ENCODE peak calls at places on chromosomes 3 and 15, in eight cellular contexts. N is activated CD8-positive, alpha-beta T cell treated with anti-CD3 and anti-CD28 coated beads for 36 hours; Q is natural killer cell; A is adrenal gland; L is body of pancreas; J is foreskin keratinocyte; S is CD8-positive, alpha-beta T cell; U is cardiac muscle cell. G is an unnamed sample.

GRCh38 chr3:23743141-23743784 is 62.5 kb upstream of the UBE2E1 start:
- DNase-seq in J (no peak), L (no peak), S (no peak), A (no peak), N (no peak), U (peak), Q (no peak), G (no peak)

GRCh38 chr3:16377196-16377595 is 112.2 kb downstream of the OXNAD1 start:
- DNase-seq in L (no peak), N (peak), S (peak), A (no peak), J (no peak), Q (no peak), U (no peak), G (no peak)

GRCh38 chr3:52061116-52061910 is 4.9 kb upstream of the DUSP7 start:
- DNase-seq in J (peak), U (no peak), L (no peak), Q (no peak), N (no peak), S (no peak), A (no peak), G (no peak)

GRCh38 chr15:38150794-38151193 is 101.8 kb upstream of the SPRED1 start:
- DNase-seq in A (no peak), S (no peak), U (no peak), J (no peak), Q (no peak), L (no peak), N (no peak), G (no peak)

GRCh38 chr3:14323401-14324223 is 78.8 kb upstream of the SLC6A6 start:
- DNase-seq in U (no peak), S (no peak), L (no peak), Q (no peak), A (peak), J (no peak), N (no peak), G (no peak)

GRCh38 chr3:59133350-59133749 is 83.5 kb upstream of the CFAP20DC start:
- DNase-seq in L (no peak), N (no peak), J (no peak), A (no peak), U (no peak), S (no peak), Q (no peak), G (no peak)

GRCh38 chr3:172125053-172125452 is 85.7 kb downstream of the FNDC3B start:
- DNase-seq in S (no peak), N (no peak), Q (no peak), L (no peak), U (no peak), J (no peak), A (no peak), G (no peak)

GRCh38 chr3:13215940-13216546 is 142.8 kb upstream of the IQSEC1 start:
- DNase-seq in S (no peak), J (peak), Q (no peak), A (peak), U (no peak), N (no peak), L (peak), G (no peak)

GRCh38 chr3:111299070-111299672 is 227.6 kb downstream of the NECTIN3 start:
- DNase-seq in N (no peak), L (no peak), S (no peak), Q (no peak), A (no peak), J (peak), U (no peak), G (no peak)

GRCh38 chr3:99484871-99485270 is 153.5 kb upstream of the COL8A1 start:
- DNase-seq in L (no peak), A (no peak), U (no peak), J (no peak), Q (no peak), N (no peak), S (no peak), G (no peak)

GRCh38 chr15:85545185-85545584 is 164.8 kb downstream of the AKAP13 start:
- DNase-seq in U (no peak), N (no peak), L (peak), Q (no peak), S (no peak), A (no peak), J (no peak), G (no peak)

GRCh38 chr15:73368301-73369072 is at the start of gene HCN4:
- DNase-seq in Q (no peak), U (peak), A (no peak), J (no peak), S (no peak), L (peak), N (no peak), G (no peak)

GRCh38 chr3:88000853-88001252 is 58.0 kb downstream of the CGGBP1 start:
- DNase-seq in L (peak), J (no peak), A (no peak), U (peak), N (peak), S (peak), Q (no peak), G (no peak)

GRCh38 chr3:155560594-155560993 is 184.3 kb downstream of the PLCH1 start:
- DNase-seq in N (no peak), S (no peak), A (no peak), U (no peak), J (peak), L (no peak), Q (no peak), G (no peak)

GRCh38 chr15:42704492-42704926 is 32.4 kb downstream of the CDAN1 start:
- DNase-seq in S (peak), N (peak), J (peak), A (peak), L (peak), U (peak), Q (peak), G (peak)

GRCh38 chr3:172129868-172130751 is 90.7 kb downstream of the FNDC3B start:
- DNase-seq in L (peak), S (peak), U (no peak), A (peak), Q (peak), N (peak), J (peak), G (no peak)

GRCh38 chr3:135766113-135766512 is 199.4 kb upstream of the PPP2R3A start:
- DNase-seq in N (no peak), L (no peak), S (no peak), A (no peak), Q (no peak), J (no peak), U (no peak), G (no peak)

GRCh38 chr15:71151061-71151460 is 35.8 kb downstream of the THSD4 start:
- DNase-seq in A (no peak), J (peak), S (no peak), N (no peak), U (no peak), Q (no peak), L (no peak), G (no peak)

GRCh38 chr3:111951032-111951431 is 27.8 kb upstream of the ABHD10 start:
- DNase-seq in U (no peak), S (no peak), L (no peak), A (no peak), J (no peak), Q (no peak), N (no peak), G (no peak)

GRCh38 chr15:84750583-84751092 is 2.2 kb downstream of the ZNF592 start:
- DNase-seq in N (peak), A (no peak), S (no peak), J (no peak), L (no peak), U (no peak), Q (no peak), G (no peak)

GRCh38 chr15:84588053-84588874 is 12.5 kb upstream of the ZSCAN2 start:
- DNase-seq in N (peak), J (peak), S (peak), Q (peak), A (peak), L (peak), U (peak), G (peak)

GRCh38 chr3:120429921-120430361 is 20.9 kb downstream of the FSTL1 start:
- DNase-seq in N (no peak), Q (no peak), U (no peak), S (no peak), L (no peak), A (no peak), J (no peak), G (no peak)

GRCh38 chr3:89114841-89115223 is 7.4 kb downstream of the EPHA3 start:
- DNase-seq in J (no peak), Q (no peak), S (no peak), L (no peak), U (no peak), N (no peak), A (no peak), G (no peak)

GRCh38 chr3:10709110-10709781 is 106.8 kb upstream of the SLC6A11 start:
- DNase-seq in L (no peak), J (no peak), S (no peak), Q (no peak), A (no peak), U (no peak), N (no peak), G (no peak)

GRCh38 chr3:184592411-184593200 is 31.0 kb downstream of the EPHB3 start:
- DNase-seq in U (peak), N (no peak), S (no peak), J (no peak), L (no peak), A (no peak), Q (no peak), G (no peak)

GRCh38 chr3:26623409-26624208 is 1.0 kb downstream of the LRRC3B start:
- DNase-seq in L (no peak), A (no peak), S (no peak), N (no peak), U (peak), J (no peak), Q (no peak), G (no peak)

GRCh38 chr3:71247221-71247947 is 336.1 kb downstream of the FOXP1 start:
- DNase-seq in N (no peak), A (peak), L (peak), J (no peak), S (no peak), U (peak), Q (no peak), G (no peak)

GRCh38 chr3:134640872-134641470 is 9.9 kb downstream of the KY start:
- DNase-seq in S (no peak), Q (no peak), U (peak), J (no peak), L (no peak), A (no peak), N (peak), G (no peak)

GRCh38 chr15:77650285-77650684 is 17.6 kb upstream of the LINGO1 start:
- DNase-seq in U (peak), J (no peak), N (peak), S (no peak), L (no peak), Q (no peak), A (no peak), G (no peak)

GRCh38 chr3:38306941-38307340 is 24.8 kb downstream of the SLC22A14 start:
- DNase-seq in U (no peak), S (no peak), Q (no peak), A (no peak), N (no peak), L (no peak), J (no peak), G (no peak)

GRCh38 chr3:167929937-167930336 is 165.8 kb downstream of the GOLIM4 start:
- DNase-seq in A (no peak), S (no peak), L (no peak), Q (no peak), N (no peak), J (no peak), U (peak), G (no peak)

GRCh38 chr3:37668831-37669610 is 192.7 kb upstream of the CTDSPL start:
- DNase-seq in U (no peak), L (peak), N (no peak), S (no peak), J (no peak), Q (no peak), A (peak), G (no peak)

GRCh38 chr3:14490831-14491230 is 49.3 kb downstream of the GRIP2 start:
- DNase-seq in Q (no peak), S (no peak), N (no peak), L (no peak), U (no peak), J (peak), A (no peak), G (no peak)

GRCh38 chr15:99443768-99444446 is 121.9 kb upstream of the MEF2A start:
- DNase-seq in L (no peak), U (no peak), S (peak), N (no peak), J (no peak), A (peak), Q (peak), G (no peak)

GRCh38 chr15:82699726-82700125 is 9.9 kb downstream of the AP3B2 start:
- DNase-seq in J (no peak), A (peak), L (no peak), U (peak), Q (no peak), S (no peak), N (no peak), G (no peak)

DNA sequence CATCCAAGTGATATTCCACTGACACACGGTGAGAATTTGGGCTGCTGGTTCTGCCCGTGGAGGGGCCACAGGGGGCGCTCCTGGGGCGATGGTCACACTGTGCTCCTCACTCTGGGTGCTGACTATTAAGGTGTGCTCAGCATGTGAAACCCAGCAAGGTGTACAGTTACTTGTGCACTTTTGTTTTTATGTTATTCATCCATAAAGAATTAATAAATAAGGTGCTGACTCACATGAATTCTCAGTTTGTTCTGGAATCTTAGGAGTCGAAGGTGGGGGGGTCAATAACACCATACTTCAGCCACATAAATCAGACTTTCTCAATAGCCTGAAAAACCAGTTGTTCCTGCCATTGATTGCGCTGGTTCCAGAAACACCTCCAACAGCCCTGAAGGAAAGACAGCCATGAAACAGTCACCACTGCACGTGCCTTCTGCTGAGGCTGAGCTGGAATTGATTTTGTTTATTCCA is 53.5 kb upstream of the SPATA12 start:
- DNase-seq in A (no peak), J (peak), L (peak), N (no peak), Q (no peak), U (peak), S (no peak), G (no peak)
- TF ChIP-seq CTCF in A (no peak), J (peak), L (no peak), N (no peak), Q (no peak), U (peak), S (no peak), G (peak)

GRCh38 chr3:45593708-45594601 is 596 bp upstream of the LIMD1 start:
- DNase-seq in J (no peak), N (peak), Q (peak), U (peak), S (peak), L (peak), A (peak), G (peak)
- TF ChIP-seq CTCF in J (no peak), N (no peak), Q (no peak), U (no peak), S (no peak), L (no peak), A (no peak), G (no peak)

GRCh38 chr3:20225769-20226168 is 39.8 kb upstream of the SGO1 start:
- DNase-seq in L (peak), A (no peak), U (peak), J (no peak), Q (no peak), N (no peak), S (no peak), G (no peak)
- TF ChIP-seq CTCF in L (peak), A (peak), U (peak), J (peak), Q (no peak), N (no peak), S (no peak), G (peak)

GRCh38 chr3:196219194-196219969 is 3.0 kb downstream of the SLC51A start:
- DNase-seq in A (peak), L (peak), S (peak), Q (peak), N (peak), J (peak), U (no peak), G (peak)
- TF ChIP-seq CTCF in A (no peak), L (no peak), S (no peak), Q (no peak), N (no peak), J (no peak), U (no peak), G (no peak)

DNA sequence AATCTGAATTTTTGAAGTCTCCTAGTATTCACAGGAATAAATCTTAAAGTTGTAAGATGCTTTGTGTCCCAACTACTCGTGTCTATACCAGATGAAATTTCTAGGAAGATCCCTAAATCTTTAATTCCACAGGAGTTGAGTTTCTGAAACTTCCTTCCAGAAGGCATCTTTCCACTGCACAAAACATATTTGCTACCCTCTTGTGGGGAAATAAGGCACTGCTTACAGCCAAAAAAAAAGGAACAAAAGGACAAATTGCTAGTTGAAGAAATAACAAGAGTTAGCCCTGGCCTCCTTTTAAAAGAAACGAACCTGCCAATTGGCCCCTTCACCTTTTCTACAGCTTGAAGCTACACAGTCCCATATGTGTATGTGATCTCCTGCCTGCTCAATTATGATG is 54.0 kb downstream of the TAFA4 start:
- DNase-seq in A (no peak), N (no peak), Q (no peak), J (no peak), L (no peak), S (no peak), U (peak), G (no peak)
- TF ChIP-seq CTCF in A (peak), N (peak), Q (no peak), J (peak), L (peak), S (no peak), U (peak), G (peak)

GRCh38 chr15:100573526-100573925 is 28.5 kb downstream of the LINS1 start:
- DNase-seq in N (no peak), J (no peak), A (no peak), S (no peak), L (no peak), Q (no peak), U (no peak), G (no peak)

GRCh38 chr15:100570735-100571363 is 31.1 kb downstream of the LINS1 start:
- DNase-seq in U (no peak), S (no peak), Q (no peak), J (no peak), L (no peak), A (no peak), N (no peak), G (no peak)

GRCh38 chr15:100571592-100572167 is 30.3 kb downstream of the LINS1 start:
- DNase-seq in Q (no peak), N (no peak), J (no peak), A (no peak), U (no peak), S (no peak), L (no peak), G (no peak)

GRCh38 chr15:100570282-100570681 is 31.7 kb downstream of the LINS1 start:
- DNase-seq in U (no peak), L (no peak), J (no peak), S (no peak), Q (no peak), N (no peak), A (no peak), G (no peak)

DNA sequence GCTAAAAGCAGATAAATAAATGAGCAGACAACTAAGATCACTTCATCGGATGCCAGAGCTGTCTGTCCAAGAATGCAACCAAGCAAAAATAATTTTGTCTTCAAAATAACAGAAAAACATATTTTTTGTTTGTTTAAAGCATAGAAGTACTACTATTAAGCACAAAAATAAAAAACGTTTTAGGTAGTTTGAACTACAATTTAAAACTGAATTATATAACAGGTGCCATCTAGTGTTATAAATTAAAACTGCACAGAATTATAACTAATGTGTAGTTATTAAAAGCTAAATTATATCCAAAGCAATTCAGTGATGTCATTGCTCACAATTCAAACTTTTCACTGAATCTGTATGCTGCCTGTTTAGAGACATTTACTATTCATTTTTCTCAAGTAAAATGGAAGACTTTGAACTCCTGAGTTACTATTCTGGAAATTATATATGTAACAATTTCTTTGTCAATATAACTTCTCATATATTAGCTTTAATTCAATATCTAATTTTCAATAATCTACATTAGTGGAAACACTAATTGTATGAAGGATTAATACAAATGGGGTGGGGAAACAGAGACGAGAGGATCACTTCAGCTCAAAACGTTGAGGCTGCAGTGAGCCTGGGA is 29.5 kb downstream of the LINS1 start:
- DNase-seq in S (no peak), J (no peak), L (no peak), U (no peak), Q (no peak), N (no peak), A (no peak), G (no peak)
- TF ChIP-seq CTCF in S (peak), J (peak), L (peak), U (peak), Q (peak), N (peak), A (peak), G (peak)

DNA sequence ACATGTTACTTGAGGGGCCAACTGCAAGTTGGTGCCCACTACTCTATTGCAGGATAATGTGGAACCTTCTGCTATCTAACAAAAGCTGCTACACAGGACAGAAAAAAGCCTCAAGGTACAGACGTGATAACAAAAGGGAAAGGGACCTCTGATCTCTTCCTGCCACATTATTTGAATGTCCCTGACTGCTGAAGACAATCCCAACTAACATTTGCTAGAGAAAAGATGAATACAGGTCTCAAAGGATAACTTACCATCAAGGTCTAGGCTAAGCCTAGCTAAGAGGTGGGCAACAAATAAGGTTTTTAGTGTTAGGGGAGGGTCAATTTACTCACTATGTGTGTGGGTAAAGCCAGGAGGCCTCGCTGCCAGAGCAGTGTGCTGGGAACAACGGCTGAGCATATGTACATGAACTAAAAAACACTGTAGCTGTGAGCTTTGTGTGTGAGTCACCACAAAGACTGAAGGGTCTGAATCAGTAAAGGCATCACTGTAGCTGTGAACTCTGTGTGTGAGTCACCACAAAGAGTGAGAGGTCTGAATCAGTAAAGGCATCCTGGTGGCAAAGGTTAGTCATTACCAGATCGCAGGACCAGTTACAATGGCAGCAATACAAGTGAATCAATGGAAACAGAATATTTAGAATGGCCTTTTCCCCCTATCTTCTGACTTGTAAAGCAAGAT is 111.7 kb downstream of the LMLN start:
- DNase-seq in L (no peak), S (peak), U (no peak), N (peak), J (peak), Q (no peak), A (no peak), G (no peak)
- TF ChIP-seq CTCF in L (no peak), S (no peak), U (peak), N (no peak), J (peak), Q (peak), A (no peak), G (peak)

G was measured in type B pancreatic cell.